ENCODE peak calls at places on chromosomes 13 and 19, in five cellular contexts. One of them, this sample, is unnamed.

GRCh38 chr13:87674143-87674772 is 3.1 kb downstream of the SLITRK5 start:
- DNase-seq in substantia nigra: no peak
- DNase-seq in NCI-H1092: no peak
- DNase-seq in activated T-cell treated with anti-CD3 and anti-CD28 coated beads, Interleukin-2, amount 50 U/mL, for 1 hour: no peak
- DNase-seq in foreskin melanocyte: no peak
- DNase-seq in this sample: peak; percentile 6

GRCh38 chr19:43765109-43765876 is 10.5 kb upstream of the SMG9 start:
- DNase-seq in activated T-cell treated with anti-CD3 and anti-CD28 coated beads, Interleukin-2, amount 50 U/mL, for 1 hour: peak; percentile 64
- DNase-seq in NCI-H1092: no peak
- DNase-seq in substantia nigra: no peak
- DNase-seq in foreskin melanocyte: peak; percentile 91
- DNase-seq in this sample: peak; percentile 99

GRCh38 chr13:26050568-26051230 is 1.1 kb downstream of the SHISA2 start:
- DNase-seq in activated T-cell treated with anti-CD3 and anti-CD28 coated beads, Interleukin-2, amount 50 U/mL, for 1 hour: peak; percentile 40
- DNase-seq in NCI-H1092: peak; percentile 54
- DNase-seq in foreskin melanocyte: no peak
- DNase-seq in substantia nigra: no peak
- DNase-seq in this sample: no peak

GRCh38 chr19:40355975-40356680 is 7.6 kb downstream of the PLD3 start:
- DNase-seq in NCI-H1092: no peak
- DNase-seq in activated T-cell treated with anti-CD3 and anti-CD28 coated beads, Interleukin-2, amount 50 U/mL, for 1 hour: no peak
- DNase-seq in substantia nigra: no peak
- DNase-seq in foreskin melanocyte: no peak
- DNase-seq in this sample: no peak

GRCh38 chr13:87777395-87777794 is 106.2 kb downstream of the SLITRK5 start:
- DNase-seq in NCI-H1092: no peak
- DNase-seq in substantia nigra: no peak
- DNase-seq in foreskin melanocyte: no peak
- DNase-seq in activated T-cell treated with anti-CD3 and anti-CD28 coated beads, Interleukin-2, amount 50 U/mL, for 1 hour: no peak
- DNase-seq in this sample: peak; percentile 52

GRCh38 chr13:24650157-24650556 is 30.1 kb upstream of the ATP12A start:
- DNase-seq in substantia nigra: no peak
- DNase-seq in NCI-H1092: no peak
- DNase-seq in foreskin melanocyte: no peak
- DNase-seq in activated T-cell treated with anti-CD3 and anti-CD28 coated beads, Interleukin-2, amount 50 U/mL, for 1 hour: no peak
- DNase-seq in this sample: no peak

GRCh38 chr13:73274147-73274546 is 215.3 kb downstream of the KLF5 start:
- DNase-seq in NCI-H1092: no peak
- DNase-seq in activated T-cell treated with anti-CD3 and anti-CD28 coated beads, Interleukin-2, amount 50 U/mL, for 1 hour: no peak
- DNase-seq in substantia nigra: no peak
- DNase-seq in foreskin melanocyte: no peak
- DNase-seq in this sample: peak; percentile 62

GRCh38 chr13:54210397-54211050 is 1181.9 kb downstream of the OLFM4 start:
- DNase-seq in activated T-cell treated with anti-CD3 and anti-CD28 coated beads, Interleukin-2, amount 50 U/mL, for 1 hour: no peak
- DNase-seq in foreskin melanocyte: peak; percentile 67
- DNase-seq in NCI-H1092: no peak
- DNase-seq in substantia nigra: no peak
- DNase-seq in this sample: no peak

GRCh38 chr13:28527629-28528028 is 32.7 kb upstream of the FLT1 start:
- DNase-seq in substantia nigra: no peak
- DNase-seq in NCI-H1092: no peak
- DNase-seq in activated T-cell treated with anti-CD3 and anti-CD28 coated beads, Interleukin-2, amount 50 U/mL, for 1 hour: no peak
- DNase-seq in foreskin melanocyte: no peak
- DNase-seq in this sample: no peak

GRCh38 chr13:32257649-32258048 is 57.5 kb downstream of the ZAR1L start:
- DNase-seq in foreskin melanocyte: no peak
- DNase-seq in activated T-cell treated with anti-CD3 and anti-CD28 coated beads, Interleukin-2, amount 50 U/mL, for 1 hour: no peak
- DNase-seq in NCI-H1092: no peak
- DNase-seq in substantia nigra: no peak
- DNase-seq in this sample: no peak

GRCh38 chr19:17727843-17728242 is 8.6 kb downstream of the MAP1S start:
- DNase-seq in substantia nigra: no peak
- DNase-seq in activated T-cell treated with anti-CD3 and anti-CD28 coated beads, Interleukin-2, amount 50 U/mL, for 1 hour: no peak
- DNase-seq in NCI-H1092: no peak
- DNase-seq in foreskin melanocyte: no peak
- DNase-seq in this sample: no peak

GRCh38 chr13:33321686-33322473 is 36.3 kb upstream of the STARD13 start:
- DNase-seq in activated T-cell treated with anti-CD3 and anti-CD28 coated beads, Interleukin-2, amount 50 U/mL, for 1 hour: no peak
- DNase-seq in NCI-H1092: no peak
- DNase-seq in substantia nigra: no peak
- DNase-seq in foreskin melanocyte: no peak
- DNase-seq in this sample: no peak

GRCh38 chr13:27113436-27113835 is 58.2 kb downstream of the USP12 start:
- DNase-seq in activated T-cell treated with anti-CD3 and anti-CD28 coated beads, Interleukin-2, amount 50 U/mL, for 1 hour: no peak
- DNase-seq in NCI-H1092: no peak
- DNase-seq in foreskin melanocyte: no peak
- DNase-seq in substantia nigra: no peak
- DNase-seq in this sample: no peak

GRCh38 chr13:23824355-23824754 is 64.8 kb downstream of the MIPEP start:
- DNase-seq in NCI-H1092: no peak
- DNase-seq in foreskin melanocyte: no peak
- DNase-seq in substantia nigra: no peak
- DNase-seq in activated T-cell treated with anti-CD3 and anti-CD28 coated beads, Interleukin-2, amount 50 U/mL, for 1 hour: no peak
- DNase-seq in this sample: no peak

GRCh38 chr19:48856921-48857320 is 11.5 kb downstream of the PLEKHA4 start:
- DNase-seq in foreskin melanocyte: no peak
- DNase-seq in activated T-cell treated with anti-CD3 and anti-CD28 coated beads, Interleukin-2, amount 50 U/mL, for 1 hour: no peak
- DNase-seq in substantia nigra: no peak
- DNase-seq in NCI-H1092: no peak
- DNase-seq in this sample: no peak

GRCh38 chr13:48154671-48155070 is 59.8 kb upstream of the MED4 start:
- DNase-seq in activated T-cell treated with anti-CD3 and anti-CD28 coated beads, Interleukin-2, amount 50 U/mL, for 1 hour: no peak
- DNase-seq in NCI-H1092: no peak
- DNase-seq in foreskin melanocyte: no peak
- DNase-seq in substantia nigra: no peak
- DNase-seq in this sample: no peak

GRCh38 chr19:17755977-17756670 is 4.8 kb downstream of the FCHO1 start:
- DNase-seq in foreskin melanocyte: no peak
- DNase-seq in NCI-H1092: peak; percentile 77
- DNase-seq in activated T-cell treated with anti-CD3 and anti-CD28 coated beads, Interleukin-2, amount 50 U/mL, for 1 hour: no peak
- DNase-seq in substantia nigra: peak; percentile 70
- DNase-seq in this sample: no peak

GRCh38 chr13:42487221-42487620 is 86.7 kb upstream of the TNFSF11 start:
- DNase-seq in substantia nigra: no peak
- DNase-seq in NCI-H1092: no peak
- DNase-seq in foreskin melanocyte: no peak
- DNase-seq in activated T-cell treated with anti-CD3 and anti-CD28 coated beads, Interleukin-2, amount 50 U/mL, for 1 hour: no peak
- DNase-seq in this sample: no peak

GRCh38 chr19:29694669-29695627 is 20.1 kb downstream of the C19orf12 start:
- DNase-seq in NCI-H1092: peak; percentile 25
- DNase-seq in substantia nigra: peak; percentile 70
- DNase-seq in foreskin melanocyte: peak; percentile 83
- DNase-seq in activated T-cell treated with anti-CD3 and anti-CD28 coated beads, Interleukin-2, amount 50 U/mL, for 1 hour: peak; percentile 87
- DNase-seq in this sample: peak; percentile 64

GRCh38 chr19:3788991-3789778 is 3.0 kb upstream of the MATK start:
- DNase-seq in NCI-H1092: no peak
- DNase-seq in activated T-cell treated with anti-CD3 and anti-CD28 coated beads, Interleukin-2, amount 50 U/mL, for 1 hour: no peak
- DNase-seq in foreskin melanocyte: no peak
- DNase-seq in substantia nigra: no peak
- DNase-seq in this sample: no peak

GRCh38 chr19:41029524-41030432 is 38.7 kb downstream of the CYP2B6 start:
- DNase-seq in NCI-H1092: no peak
- DNase-seq in activated T-cell treated with anti-CD3 and anti-CD28 coated beads, Interleukin-2, amount 50 U/mL, for 1 hour: no peak
- DNase-seq in foreskin melanocyte: no peak
- DNase-seq in substantia nigra: no peak
- DNase-seq in this sample: no peak

GRCh38 chr13:42258747-42259146 is 13.2 kb upstream of the AKAP11 start:
- DNase-seq in foreskin melanocyte: no peak
- DNase-seq in activated T-cell treated with anti-CD3 and anti-CD28 coated beads, Interleukin-2, amount 50 U/mL, for 1 hour: no peak
- DNase-seq in substantia nigra: no peak
- DNase-seq in NCI-H1092: no peak
- DNase-seq in this sample: no peak

GRCh38 chr13:53238241-53238640 is 209.6 kb downstream of the OLFM4 start:
- DNase-seq in substantia nigra: no peak
- DNase-seq in foreskin melanocyte: no peak
- DNase-seq in NCI-H1092: peak; percentile 47
- DNase-seq in activated T-cell treated with anti-CD3 and anti-CD28 coated beads, Interleukin-2, amount 50 U/mL, for 1 hour: no peak
- DNase-seq in this sample: no peak